ENCODE peak calls at places on chromosomes 13 and 19, in eight cellular contexts. W is HCT116, N is pancreas, Z is H9, B is tibial artery, H is IMR-90, U is uterus, T is AG04450. V is an unnamed sample.

GRCh38 chr13:96475103-96475502 is 385.2 kb downstream of the HS6ST3 start:
- DNase-seq in W (no peak), N (no peak), Z (no peak), B (no peak), H (no peak), U (no peak), T (no peak), V (no peak)

GRCh38 chr13:80237646-80238045 is 103.3 kb downstream of the SPRY2 start:
- DNase-seq in W (no peak), N (no peak), Z (no peak), B (no peak), H (peak; percentile 62), U (no peak), T (no peak), V (no peak)

GRCh38 chr19:14005381-14006084 is 587 bp downstream of the RFX1 start:
- DNase-seq in W (peak; percentile 65), N (peak; percentile 92), Z (peak; percentile 90), B (peak; percentile 82), H (peak; percentile 75), U (peak; percentile 93), T (peak; percentile 45), V (peak; percentile 84)

GRCh38 chr13:23643828-23644419 is 73.7 kb downstream of the TNFRSF19 start:
- DNase-seq in W (no peak), N (no peak), Z (no peak), B (no peak), H (no peak), U (no peak), T (no peak), V (no peak)

GRCh38 chr19:12603714-12604113 is 6.9 kb downstream of the ZNF490 start:
- DNase-seq in W (no peak), N (no peak), Z (no peak), B (no peak), H (peak; percentile 67), U (no peak), T (no peak), V (no peak)

GRCh38 chr13:24713022-24713421 is 32.8 kb downstream of the ATP12A start:
- DNase-seq in W (no peak), N (peak; percentile 14), Z (no peak), B (no peak), H (no peak), U (no peak), T (no peak), V (no peak)

GRCh38 chr19:46218160-46218559 is 11.4 kb upstream of the IGFL1 start:
- DNase-seq in W (peak; percentile 21), N (no peak), Z (peak; percentile 74), B (no peak), H (peak; percentile 6), U (no peak), T (no peak), V (no peak)

GRCh38 chr19:4518345-4519171 is at the start of gene PLIN4:
- DNase-seq in W (no peak), N (peak; percentile 70), Z (peak; percentile 68), B (no peak), H (peak; percentile 38), U (peak; percentile 91), T (no peak), V (no peak)

GRCh38 chr19:4987692-4988370 is 18.9 kb downstream of the KDM4B start:
- DNase-seq in W (no peak), N (no peak), Z (no peak), B (no peak), H (peak; percentile 59), U (no peak), T (no peak), V (no peak)

GRCh38 chr13:103531278-103531677 is 465.1 kb upstream of the SLC10A2 start:
- DNase-seq in W (no peak), N (no peak), Z (no peak), B (no peak), H (no peak), U (no peak), T (no peak), V (no peak)

GRCh38 chr19:1610579-1610978 is 5.3 kb upstream of the UQCR11 start:
- DNase-seq in W (no peak), N (no peak), Z (no peak), B (no peak), H (no peak), U (no peak), T (no peak), V (no peak)

GRCh38 chr13:47287291-47287751 is 390.5 kb upstream of the HTR2A start:
- DNase-seq in W (no peak), N (no peak), Z (no peak), B (no peak), H (peak; percentile 73), U (no peak), T (peak; percentile 29), V (no peak)

GRCh38 chr19:45154064-45154827 is 6.5 kb downstream of the NKPD1 start:
- DNase-seq in W (peak; percentile 92), N (no peak), Z (no peak), B (no peak), H (peak; percentile 86), U (no peak), T (no peak), V (no peak)

GRCh38 chr13:101493541-101493940 is 41.1 kb downstream of the ITGBL1 start:
- DNase-seq in W (no peak), N (no peak), Z (no peak), B (no peak), H (no peak), U (no peak), T (no peak), V (no peak)

GRCh38 chr13:24502567-24503375 is 9.8 kb downstream of the PARP4 start:
- DNase-seq in W (peak; percentile 29), N (no peak), Z (no peak), B (peak; percentile 41), H (peak; percentile 53), U (no peak), T (no peak), V (peak; percentile 61)

GRCh38 chr13:114204894-114205293 is 25.8 kb downstream of the CFAP97D2 start:
- DNase-seq in W (no peak), N (no peak), Z (no peak), B (no peak), H (no peak), U (no peak), T (no peak), V (no peak)

GRCh38 chr19:10961073-10961762 is 388 bp downstream of the SMARCA4 start:
- DNase-seq in W (no peak), N (no peak), Z (peak; percentile 57), B (no peak), H (no peak), U (peak; percentile 36), T (no peak), V (no peak)

GRCh38 chr13:95184317-95184716 is 116.9 kb downstream of the ABCC4 start:
- DNase-seq in W (no peak), N (no peak), Z (no peak), B (no peak), H (no peak), U (no peak), T (no peak), V (no peak)

GRCh38 chr13:95185851-95186250 is 115.4 kb downstream of the ABCC4 start:
- DNase-seq in W (no peak), N (no peak), Z (no peak), B (no peak), H (no peak), U (no peak), T (no peak), V (no peak)

GRCh38 chr13:95188128-95188527 is 113.1 kb downstream of the ABCC4 start:
- DNase-seq in W (no peak), N (no peak), Z (no peak), B (no peak), H (no peak), U (no peak), T (no peak), V (no peak)

GRCh38 chr13:95182570-95183285 is 118.5 kb downstream of the ABCC4 start:
- DNase-seq in W (no peak), N (no peak), Z (no peak), B (no peak), H (no peak), U (no peak), T (no peak), V (no peak)

GRCh38 chr13:95185311-95185710 is 115.9 kb downstream of the ABCC4 start:
- DNase-seq in W (no peak), N (no peak), Z (no peak), B (no peak), H (no peak), U (no peak), T (no peak), V (no peak)
- TF ChIP-seq CTCF in W (no peak), N (no peak), Z (no peak), B (no peak), H (no peak), U (no peak), T (no peak), V (no peak)

GRCh38 chr13:74063533-74064100 is 70.6 kb downstream of the KLF12 start:
- DNase-seq in W (no peak), N (no peak), Z (no peak), B (no peak), H (no peak), U (no peak), T (no peak), V (no peak)
- H3K27ac ChIP-seq in W (no peak overlapping the region), N (no peak overlapping the region), Z (no peak overlapping the region), B (peak overlapping the region; percentile 80), H (no peak overlapping the region), U (peak overlapping the region; percentile 67), T (no peak overlapping the region), V (no peak overlapping the region)

DNA sequence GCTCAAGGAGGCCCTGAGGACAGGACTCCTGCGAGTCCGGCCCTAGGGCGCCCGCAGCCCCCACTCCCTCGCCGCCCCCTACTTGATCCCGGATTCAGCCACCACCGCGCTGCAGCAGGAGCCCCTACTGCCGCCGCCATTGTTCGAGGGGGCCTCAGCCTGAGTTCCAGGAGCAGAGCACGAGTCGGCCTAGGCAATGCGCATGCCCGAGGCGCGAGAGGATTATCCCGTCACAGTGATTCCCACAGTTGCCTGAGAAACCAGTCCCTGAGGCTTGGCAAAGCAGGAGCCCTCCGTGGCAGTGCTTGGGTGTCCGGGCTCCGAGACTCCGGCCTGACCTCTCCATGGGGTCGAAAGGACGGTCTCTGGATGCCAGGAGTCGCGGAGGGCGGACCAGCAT is 68.4 kb upstream of the ZNF420 start:
- DNase-seq in W (no peak), N (no peak), Z (no peak), B (no peak), H (no peak), U (no peak), T (no peak), V (no peak)
- H3K9me3 ChIP-seq in W (peaks cover 5% of the 10 kb centered on the region), N (no peaks in the 10 kb centered on the region), Z (peaks cover 81% of the 10 kb centered on the region), B (peaks cover 76% of the 10 kb centered on the region), H (peaks cover 66% of the 10 kb centered on the region), U (peaks cover 2% of the 10 kb centered on the region), T (peaks cover 83% of the 10 kb centered on the region), V (peaks cover 18% of the 10 kb centered on the region)

GRCh38 chr19:34713262-34713637 is 20.8 kb upstream of the ZNF181 start:
- DNase-seq in W (no peak), N (no peak), Z (no peak), B (no peak), H (no peak), U (no peak), T (no peak), V (no peak)

GRCh38 chr19:34715357-34715756 is 18.7 kb upstream of the ZNF181 start:
- DNase-seq in W (no peak), N (no peak), Z (no peak), B (no peak), H (no peak), U (no peak), T (no peak), V (no peak)

GRCh38 chr19:34707661-34708060 is 26.4 kb upstream of the ZNF181 start:
- DNase-seq in W (no peak), N (peak; percentile 79), Z (no peak), B (no peak), H (no peak), U (no peak), T (no peak), V (no peak)

GRCh38 chr19:34711890-34712289 is 22.2 kb upstream of the ZNF181 start:
- DNase-seq in W (no peak), N (no peak), Z (peak; percentile 57), B (no peak), H (no peak), U (no peak), T (no peak), V (no peak)

GRCh38 chr19:34712606-34713261 is 21.3 kb upstream of the ZNF181 start:
- DNase-seq in W (peak; percentile 71), N (peak; percentile 50), Z (peak; percentile 61), B (peak; percentile 36), H (peak; percentile 82), U (peak; percentile 58), T (peak; percentile 66), V (no peak)
- TF ChIP-seq CTCF in W (peak; percentile 83), N (peak; percentile 82), Z (peak; percentile 81), B (peak; percentile 71), H (peak; percentile 81), U (peak; percentile 88), T (peak; percentile 67), V (peak; percentile 47)

V was measured in RWPE2.